ENCODE peak calls at places on chromosomes 1 and 21, in five cellular contexts. T, V, B, C and S are unnamed samples.

GRCh38 chr1:107877092-107877491 is 87.9 kb downstream of the VAV3 start:
- DNase-seq in T (peak; percentile 61), V (no peak), B (no peak), C (no peak), S (peak; percentile 69)

GRCh38 chr1:84181350-84182005 is 37.4 kb downstream of the PRKACB start:
- DNase-seq in T (no peak), V (no peak), B (no peak), C (no peak), S (no peak)

GRCh38 chr1:52365091-52365745 is 787 bp downstream of the CC2D1B start:
- DNase-seq in T (peak; percentile 63), V (peak; percentile 62), B (peak; percentile 48), C (no peak), S (peak; percentile 18)

GRCh38 chr1:14742181-14742980 is 143.9 kb downstream of the KAZN start:
- DNase-seq in T (peak; percentile 99), V (peak; percentile 80), B (no peak), C (no peak), S (peak; percentile 98)

GRCh38 chr1:158145173-158145719 is 35.4 kb upstream of the CD1D start:
- DNase-seq in T (peak; percentile 87), V (no peak), B (no peak), C (peak; percentile 27), S (no peak)

GRCh38 chr1:202163281-202164270 is 3.2 kb upstream of the PTPN7 start:
- DNase-seq in T (no peak), V (no peak), B (no peak), C (no peak), S (no peak)

GRCh38 chr1:180920702-180921101 is 8.0 kb downstream of the KIAA1614 start:
- DNase-seq in T (no peak), V (no peak), B (no peak), C (no peak), S (no peak)

GRCh38 chr21:43789276-43790052 is at the start of gene RRP1:
- DNase-seq in T (peak; percentile 87), V (peak; percentile 73), B (peak; percentile 99), C (peak; percentile 94), S (no peak)

GRCh38 chr1:66695121-66695520 is 57.1 kb upstream of the DYNLT5 start:
- DNase-seq in T (no peak), V (no peak), B (no peak), C (no peak), S (no peak)

DNA sequence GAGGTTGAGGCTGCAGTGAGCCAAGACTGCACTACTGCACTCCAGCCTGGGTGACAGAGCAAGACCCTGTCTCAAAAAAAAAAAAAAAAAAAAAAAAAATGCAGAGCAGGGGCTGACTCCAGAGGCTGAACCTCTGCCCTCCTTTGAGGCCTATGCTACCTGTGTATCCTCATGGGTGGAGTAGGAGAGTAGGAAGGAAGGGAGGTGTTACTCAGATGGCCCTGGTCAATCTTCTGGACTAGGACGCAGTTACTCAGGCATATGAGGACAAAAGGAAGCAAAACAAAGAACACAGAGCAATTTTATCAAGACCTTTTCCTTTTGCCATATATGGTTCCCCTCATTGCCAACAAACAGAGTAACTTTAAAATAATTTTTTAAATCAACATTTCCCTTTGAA is 35.2 kb downstream of the TGFBR3 start:
- DNase-seq in T (no peak), V (no peak), B (no peak), C (no peak), S (no peak)
- H3K4me3 ChIP-seq in T (no peak overlapping the region), V (peak overlapping the region; percentile 24), B (no peak overlapping the region), C (no peak overlapping the region), S (peak overlapping the region; percentile 44)

DNA sequence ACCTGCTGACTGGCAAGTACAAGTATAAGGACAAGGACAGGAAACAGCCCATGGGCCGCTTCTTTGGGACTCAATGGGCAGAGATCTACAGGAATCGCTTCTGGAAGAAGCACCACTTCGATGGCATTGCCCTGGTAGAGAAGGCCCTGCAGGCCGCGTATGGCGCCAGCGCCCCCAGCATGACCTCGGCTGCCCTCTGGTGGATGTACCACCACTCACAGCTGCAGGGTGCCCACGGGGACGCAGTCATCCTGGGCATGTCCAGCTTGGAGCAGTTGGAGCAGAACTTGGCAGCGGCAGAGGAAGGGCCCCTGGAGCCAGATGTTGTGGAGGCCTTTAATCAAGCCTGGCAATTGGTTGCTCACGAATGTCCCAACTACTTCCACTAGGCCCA is 32.0 kb downstream of the SLC16A1 start:
- DNase-seq in T (no peak), V (no peak), B (no peak), C (no peak), S (no peak)
- TF ChIP-seq CTCF in T (no peak), V (no peak), B (no peak), C (no peak), S (no peak)

DNA sequence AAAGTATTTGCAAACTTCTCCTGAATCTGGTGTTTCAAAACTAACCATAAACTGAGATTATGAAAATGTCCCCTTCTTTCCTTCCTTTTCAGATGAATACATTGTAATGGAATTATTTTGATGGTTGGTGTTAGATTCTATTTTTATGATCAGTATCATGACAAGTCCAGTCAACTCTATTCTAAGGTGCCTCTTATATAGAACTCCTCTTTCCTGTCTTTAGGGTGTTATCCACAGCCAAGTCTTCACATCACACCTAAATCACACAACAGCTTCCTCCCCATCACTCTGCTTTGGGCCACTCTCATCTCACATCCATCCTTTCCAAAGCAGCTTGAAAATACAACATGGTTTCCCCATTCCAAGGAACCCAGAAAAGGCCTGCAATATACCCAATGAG is 62.1 kb upstream of the EPS8L3 start:
- DNase-seq in T (no peak), V (no peak), B (no peak), C (no peak), S (no peak)
- H3K4me3 ChIP-seq in T (no peak overlapping the region), V (no peak overlapping the region), B (no peak overlapping the region), C (no peak overlapping the region), S (no peak overlapping the region)

DNA sequence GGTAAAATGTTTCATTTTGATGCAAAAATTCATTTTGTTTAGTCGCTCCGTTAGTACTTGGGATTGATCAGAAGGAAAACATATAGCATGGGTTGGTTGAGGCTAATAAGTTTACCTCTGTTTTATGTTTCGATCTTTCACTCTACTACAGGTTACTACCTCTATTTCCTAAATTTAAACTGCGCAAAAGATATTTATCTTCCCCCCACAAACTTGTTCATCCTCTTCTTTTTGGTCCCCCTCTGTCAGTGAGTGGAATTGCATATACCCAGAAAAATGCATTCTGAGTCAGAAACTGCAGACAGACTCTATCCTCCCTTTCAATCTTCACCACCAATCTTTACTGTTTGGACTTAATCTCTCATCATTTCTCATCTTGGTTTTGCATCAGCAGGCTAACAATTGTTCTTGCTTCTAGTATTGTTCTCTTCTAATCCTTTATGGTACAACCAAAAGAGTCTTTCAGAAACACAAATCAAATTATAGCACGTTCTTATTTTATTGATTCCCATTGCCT is 316.0 kb upstream of the ADGRL4 start:
- DNase-seq in T (no peak), V (no peak), B (no peak), C (no peak), S (peak; percentile 3)
- TF ChIP-seq CTCF in T (peak; percentile 8), V (no peak), B (peak; percentile 47), C (no peak), S (peak; percentile 19)